ENCODE peak calls at places on chromosomes 16 and 17, in four cellular contexts. I, X, C and K are unnamed samples.

GRCh38 chr16:11079657-11080187 is 135.4 kb downstream of the CLEC16A start:
- DNase-seq in I (no peak), X (no peak), C (peak; percentile 93), K (peak; percentile 96)

GRCh38 chr17:67546578-67547527 is 169.8 kb downstream of the PITPNC1 start:
- DNase-seq in I (peak; percentile 71), X (no peak), C (peak; percentile 69), K (peak; percentile 70)

GRCh38 chr16:77833906-77834599 is 45.7 kb downstream of the VAT1L start:
- DNase-seq in I (no peak), X (no peak), C (peak; percentile 59), K (peak; percentile 25)

GRCh38 chr16:4257646-4258556 is 14.9 kb downstream of the TFAP4 start:
- DNase-seq in I (no peak), X (no peak), C (no peak), K (peak; percentile 66)

GRCh38 chr16:30141750-30142149 is 18.7 kb upstream of the MAPK3 start:
- DNase-seq in I (no peak), X (peak; percentile 30), C (no peak), K (no peak)

GRCh38 chr17:44111777-44112176 is 11.7 kb downstream of the HDAC5 start:
- DNase-seq in I (no peak), X (no peak), C (no peak), K (no peak)

GRCh38 chr16:51151435-51151950 is 423 bp upstream of the SALL1 start:
- DNase-seq in I (no peak), X (peak; percentile 86), C (peak; percentile 37), K (peak; percentile 74)

GRCh38 chr17:21129023-21129681 is 2.4 kb downstream of the DHRS7B start:
- DNase-seq in I (no peak), X (peak; percentile 22), C (peak; percentile 72), K (peak; percentile 81)

GRCh38 chr16:69481901-69482341 is 57.5 kb downstream of the CYB5B start:
- DNase-seq in I (peak; percentile 92), X (no peak), C (peak; percentile 88), K (peak; percentile 81)

GRCh38 chr16:28105954-28106353 is 42.4 kb upstream of the GSG1L start:
- DNase-seq in I (peak; percentile 40), X (no peak), C (no peak), K (no peak)

GRCh38 chr16:28107232-28107631 is 43.7 kb upstream of the GSG1L start:
- DNase-seq in I (no peak), X (no peak), C (no peak), K (no peak)

GRCh38 chr16:28104404-28104803 is 40.9 kb upstream of the GSG1L start:
- DNase-seq in I (peak; percentile 50), X (no peak), C (no peak), K (no peak)

GRCh38 chr16:28105297-28105696 is 41.8 kb upstream of the GSG1L start:
- DNase-seq in I (no peak), X (no peak), C (no peak), K (no peak)

GRCh38 chr16:28106467-28106866 is 43.0 kb upstream of the GSG1L start:
- DNase-seq in I (no peak), X (no peak), C (no peak), K (no peak)
- TF ChIP-seq CTCF in I (no peak), X (no peak), C (no peak), K (no peak)

DNA sequence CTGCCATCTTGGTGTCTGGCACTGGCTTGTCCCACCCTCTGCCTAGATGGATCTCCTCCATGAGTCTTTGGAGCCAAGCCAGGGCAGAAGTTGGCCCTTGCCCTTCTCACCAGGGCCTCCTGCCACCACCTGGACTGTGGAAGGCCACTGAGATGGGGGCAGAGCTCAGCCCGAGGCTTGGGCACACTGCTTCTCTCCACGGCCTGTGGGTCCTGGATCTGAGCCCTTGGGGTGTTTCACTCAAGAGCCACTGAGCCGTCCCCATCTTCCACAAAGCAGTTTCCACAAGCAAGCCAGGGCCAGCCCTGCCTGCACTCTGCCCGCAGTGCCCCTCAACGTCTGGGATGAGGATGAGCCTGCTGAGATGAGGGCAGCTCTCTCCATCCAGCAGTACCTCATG is 16.7 kb upstream of the CD300A start:
- DNase-seq in I (no peak), X (no peak), C (no peak), K (no peak)
- H3K4me3 ChIP-seq in I (no peak overlapping the region), X (no peak overlapping the region), C (no peak overlapping the region), K (no peak overlapping the region)

DNA sequence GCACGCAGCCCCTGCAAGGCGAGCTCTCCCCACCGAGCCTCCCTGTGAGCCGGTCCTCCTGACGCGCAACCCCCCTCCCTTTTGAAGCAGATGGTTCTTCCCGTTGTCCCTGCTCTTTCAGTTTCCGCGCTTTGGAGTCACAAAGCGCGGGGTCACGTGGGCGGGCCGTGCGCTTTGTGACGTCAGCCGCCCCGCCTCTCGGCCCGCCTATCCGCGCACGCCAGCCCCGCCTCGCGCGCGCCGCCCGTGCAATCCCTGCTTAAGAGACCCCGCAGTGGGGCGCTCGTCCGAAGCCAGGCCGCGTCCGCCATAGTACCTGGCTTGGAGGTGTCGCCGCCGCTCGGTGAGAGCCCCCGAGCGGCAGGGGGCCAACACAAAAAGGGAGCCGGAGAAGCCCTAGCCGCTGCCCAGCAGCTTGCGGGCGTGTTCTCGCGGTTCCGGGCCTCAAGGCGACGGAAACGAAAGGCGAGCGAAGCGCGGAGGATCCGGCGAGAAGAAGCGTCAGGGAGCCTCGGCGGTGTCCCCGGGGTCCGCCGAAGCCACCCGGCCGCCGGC is at the start of gene RBBP6:
- DNase-seq in I (peak; percentile 97), X (peak; percentile 94), C (peak; percentile 97), K (peak; percentile 97)
- TF ChIP-seq CTCF in I (peak; percentile 52), X (peak; percentile 79), C (no peak), K (peak; percentile 13)

GRCh38 chr16:85027349-85027967 is at the start of gene KIAA0513:
- DNase-seq in I (peak; percentile 97), X (peak; percentile 91), C (peak; percentile 93), K (peak; percentile 98)

GRCh38 chr16:85027968-85028637 is 508 bp downstream of the KIAA0513 start:
- DNase-seq in I (peak; percentile 79), X (no peak), C (no peak), K (no peak)

GRCh38 chr16:85029981-85030381 is 2.4 kb downstream of the KIAA0513 start:
- DNase-seq in I (no peak), X (no peak), C (peak; percentile 85), K (no peak)

GRCh38 chr16:85028638-85029412 is 1.2 kb downstream of the KIAA0513 start:
- DNase-seq in I (no peak), X (no peak), C (peak; percentile 38), K (peak; percentile 54)

GRCh38 chr16:85029413-85029794 is 1.8 kb downstream of the KIAA0513 start:
- DNase-seq in I (no peak), X (no peak), C (peak; percentile 26), K (peak; percentile 69)
- H3K4me3 ChIP-seq in I (peak overlapping the region; percentile 76), X (no peak overlapping the region), C (peak overlapping the region; percentile 70), K (peak overlapping the region; percentile 74)

GRCh38 chr16:14284930-14285541 is 213.9 kb downstream of the MRTFB start:
- DNase-seq in I (peak; percentile 86), X (peak; percentile 65), C (peak; percentile 73), K (peak; percentile 87)

GRCh38 chr16:14291941-14292825 is 221.1 kb downstream of the MRTFB start:
- DNase-seq in I (peak; percentile 39), X (no peak), C (no peak), K (no peak)

GRCh38 chr16:14286381-14287230 is 215.5 kb downstream of the MRTFB start:
- DNase-seq in I (peak; percentile 57), X (no peak), C (peak; percentile 70), K (peak; percentile 12)

GRCh38 chr16:14285542-14286380 is 214.6 kb downstream of the MRTFB start:
- DNase-seq in I (peak; percentile 95), X (peak; percentile 95), C (peak; percentile 95), K (peak; percentile 93)

GRCh38 chr16:14289692-14290340 is 218.7 kb downstream of the MRTFB start:
- DNase-seq in I (no peak), X (peak; percentile 66), C (peak; percentile 40), K (peak; percentile 21)
- TF ChIP-seq CTCF in I (peak; percentile 43), X (peak; percentile 91), C (peak; percentile 25), K (peak; percentile 27)